ENCODE peak calls at places on chromosomes 12 and 14, in eight cellular contexts. H is A549, C is endothelial cell of umbilical vein, X is IMR-90, J is cardiac muscle cell, T is progenitor cell of endocrine pancreas, G is astrocyte of the cerebellum, Q is upper lobe of right lung. Z is an unnamed sample.

GRCh38 chr12:46260153-46260912 is 8.5 kb downstream of the SLC38A1 start:
- DNase-seq in C (peak), T (no peak), H (no peak), X (peak), J (peak), Q (no peak), G (peak), Z (no peak)

GRCh38 chr12:51222461-51222860 is 4.6 kb upstream of the POU6F1 start:
- DNase-seq in X (no peak), J (peak), C (peak), G (no peak), Q (no peak), H (peak), T (no peak), Z (no peak)

GRCh38 chr14:95058491-95058890 is 98.8 kb downstream of the DICER1 start:
- DNase-seq in T (no peak), X (no peak), C (no peak), Q (peak), H (no peak), J (no peak), G (no peak), Z (no peak)

GRCh38 chr14:68476212-68476964 is 316.5 kb downstream of the ZFP36L1 start:
- DNase-seq in X (peak), T (no peak), J (peak), H (peak), Q (peak), G (peak), C (peak), Z (no peak)

GRCh38 chr12:53097564-53098353 is at the start of gene IGFBP6:
- DNase-seq in T (peak), X (peak), J (peak), H (peak), G (no peak), C (peak), Q (peak), Z (no peak)

GRCh38 chr14:87566986-87567385 is 426.0 kb downstream of the GALC start:
- DNase-seq in J (no peak), T (no peak), Q (no peak), X (peak), G (no peak), C (no peak), H (no peak), Z (no peak)

GRCh38 chr14:70934084-70934483 is 26.8 kb downstream of the PCNX1 start:
- DNase-seq in T (no peak), Q (no peak), X (peak), C (no peak), J (peak), G (no peak), H (no peak), Z (no peak)

GRCh38 chr12:123046431-123046830 is 66.0 kb downstream of the ARL6IP4 start:
- DNase-seq in G (no peak), J (no peak), Q (no peak), H (no peak), X (no peak), C (no peak), T (no peak), Z (no peak)

GRCh38 chr12:98646165-98646764 is 1.2 kb downstream of the APAF1 start:
- DNase-seq in H (peak), G (no peak), X (peak), T (no peak), C (peak), J (peak), Q (no peak), Z (no peak)

GRCh38 chr12:27226319-27226984 is 17.6 kb upstream of the STK38L start:
- DNase-seq in Q (no peak), X (no peak), G (no peak), J (no peak), H (no peak), T (no peak), C (peak), Z (no peak)

DNA sequence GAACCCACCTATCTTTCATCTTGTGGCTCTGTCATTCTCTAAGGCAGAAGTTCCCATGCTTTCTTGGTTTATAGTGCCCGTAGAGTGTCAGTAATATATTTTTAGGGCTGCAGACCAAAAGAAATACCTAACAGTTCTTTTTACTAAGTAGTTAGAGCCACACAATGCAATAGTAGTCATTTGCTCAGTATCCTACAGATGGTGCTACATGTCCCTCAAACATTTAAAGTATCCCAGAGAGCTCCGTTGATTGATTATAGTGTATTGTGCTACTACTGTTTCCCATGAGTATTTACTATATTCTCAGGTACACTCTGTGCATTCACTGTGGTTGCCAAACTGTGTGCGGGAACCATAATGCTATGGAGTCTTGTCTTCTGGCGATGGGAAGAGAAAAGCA is 4.7 kb upstream of the PLBD1 start:
- DNase-seq in Q (no peak), C (no peak), T (no peak), G (no peak), J (no peak), X (no peak), H (no peak), Z (no peak)
- TF ChIP-seq CTCF in Q (peak), C (no peak), T (peak), G (no peak), J (no peak), X (no peak), H (no peak), Z (no peak)

GRCh38 chr14:104933721-104934379 is 9.2 kb downstream of the PLD4 start:
- DNase-seq in C (no peak), J (no peak), T (no peak), Q (peak), G (no peak), X (no peak), H (no peak), Z (no peak)
- TF ChIP-seq CTCF in C (no peak), J (no peak), T (no peak), Q (no peak), G (no peak), X (no peak), H (no peak), Z (no peak)

GRCh38 chr14:66619952-66620351 is 112.0 kb downstream of the GPHN start:
- DNase-seq in G (no peak), C (no peak), X (no peak), T (no peak), J (no peak), Q (no peak), H (no peak), Z (no peak)

GRCh38 chr14:66628646-66629045 is 120.7 kb downstream of the GPHN start:
- DNase-seq in Q (no peak), T (no peak), H (no peak), C (no peak), X (peak), G (no peak), J (peak), Z (no peak)

GRCh38 chr14:66623838-66624237 is 115.9 kb downstream of the GPHN start:
- DNase-seq in G (no peak), H (no peak), J (no peak), C (no peak), Q (no peak), T (no peak), X (no peak), Z (no peak)

DNA sequence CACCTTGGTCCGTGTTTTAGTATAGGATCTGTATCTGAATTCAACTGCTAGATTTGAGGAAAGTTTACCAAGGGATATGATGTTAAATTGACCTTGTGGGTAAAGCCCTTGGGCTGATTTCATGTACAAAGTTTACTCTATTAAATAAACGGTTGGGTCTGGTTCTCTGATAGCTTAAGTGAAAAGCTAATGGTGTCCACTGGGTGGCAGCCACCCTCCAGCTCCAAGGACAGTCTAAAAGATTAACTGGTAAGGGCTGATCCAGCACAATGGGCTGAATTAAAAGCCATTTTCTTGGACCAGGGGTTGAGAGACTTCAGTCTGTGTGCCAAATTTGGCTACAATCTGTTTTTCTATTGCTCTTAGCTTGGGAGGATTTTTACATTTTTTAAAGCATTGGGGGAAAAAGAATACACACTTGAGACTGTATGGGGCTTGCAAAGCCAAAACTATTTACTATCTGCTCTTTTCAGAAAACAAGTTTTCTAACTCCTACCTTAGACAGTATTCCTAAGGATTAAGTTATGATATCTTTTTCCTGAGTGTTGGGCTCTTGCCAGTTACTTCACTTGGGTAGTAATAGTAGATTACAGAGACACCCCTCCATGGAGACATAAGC is 116.5 kb downstream of the GPHN start:
- DNase-seq in G (peak), C (peak), Q (peak), H (peak), X (peak), T (peak), J (peak), Z (no peak)
- TF ChIP-seq CTCF in G (peak), C (peak), Q (peak), H (peak), X (peak), T (peak), J (peak), Z (peak)

GRCh38 chr14:61188196-61188595 is 92.9 kb downstream of the TMEM30B start:
- DNase-seq in T (no peak), X (no peak), Q (no peak), H (peak), J (peak), C (peak), G (no peak), Z (no peak)

GRCh38 chr14:61190341-61190740 is 90.8 kb downstream of the TMEM30B start:
- DNase-seq in T (no peak), H (no peak), Q (no peak), X (peak), J (no peak), C (no peak), G (no peak), Z (no peak)

GRCh38 chr14:61187642-61187905 is 93.6 kb downstream of the TMEM30B start:
- DNase-seq in Q (no peak), J (no peak), T (no peak), C (no peak), X (no peak), H (no peak), G (no peak), Z (no peak)

GRCh38 chr14:61186793-61187641 is 94.1 kb downstream of the TMEM30B start:
- DNase-seq in G (no peak), T (no peak), H (no peak), Q (no peak), J (no peak), X (no peak), C (peak), Z (no peak)

DNA sequence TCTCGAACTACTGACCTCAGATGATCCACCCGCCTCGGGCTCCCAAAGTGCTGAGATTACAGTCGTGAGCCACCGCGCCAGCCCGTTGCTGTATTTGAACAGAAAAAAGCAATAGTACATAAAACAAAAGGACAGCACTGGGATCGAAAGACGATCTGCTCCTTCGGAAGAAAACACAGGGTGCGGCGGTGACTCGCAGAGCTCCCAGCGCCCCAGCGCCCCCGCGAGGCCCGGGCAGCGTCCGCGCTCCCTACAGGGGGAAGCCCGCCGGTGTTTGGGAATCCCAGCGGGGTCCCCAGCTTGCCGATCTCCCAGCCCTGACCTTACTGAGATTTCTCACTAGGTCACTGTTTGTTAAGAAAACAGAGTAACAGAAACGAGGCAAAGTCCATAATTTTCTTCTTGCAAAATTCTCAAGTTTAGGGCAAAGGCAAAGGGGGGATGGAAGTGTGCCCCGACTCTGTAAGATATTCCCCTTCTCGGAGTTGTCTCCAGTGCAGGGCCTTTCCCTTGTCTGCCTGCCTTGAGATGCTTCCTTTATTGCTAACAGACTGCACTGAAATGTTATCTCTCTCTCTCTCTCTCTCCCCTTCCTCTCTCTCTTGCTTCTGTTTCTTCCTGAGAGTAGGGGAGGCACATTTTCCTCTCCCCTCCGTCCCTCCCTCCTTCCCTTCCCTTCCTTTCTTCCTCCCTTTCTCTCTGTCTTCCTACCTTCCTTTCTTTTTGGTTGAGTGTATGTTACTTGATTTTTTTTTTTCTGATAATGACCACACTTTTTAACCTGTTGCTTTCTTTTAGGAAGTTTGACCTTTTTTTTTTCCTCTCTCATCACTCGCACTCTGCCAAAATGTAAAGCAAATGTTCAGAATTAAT is 92.0 kb downstream of the TMEM30B start:
- DNase-seq in X (peak), C (peak), J (peak), G (no peak), T (peak), Q (peak), H (peak), Z (peak)
- TF ChIP-seq CTCF in X (peak), C (peak), J (peak), G (peak), T (peak), Q (peak), H (peak), Z (peak)

DNA sequence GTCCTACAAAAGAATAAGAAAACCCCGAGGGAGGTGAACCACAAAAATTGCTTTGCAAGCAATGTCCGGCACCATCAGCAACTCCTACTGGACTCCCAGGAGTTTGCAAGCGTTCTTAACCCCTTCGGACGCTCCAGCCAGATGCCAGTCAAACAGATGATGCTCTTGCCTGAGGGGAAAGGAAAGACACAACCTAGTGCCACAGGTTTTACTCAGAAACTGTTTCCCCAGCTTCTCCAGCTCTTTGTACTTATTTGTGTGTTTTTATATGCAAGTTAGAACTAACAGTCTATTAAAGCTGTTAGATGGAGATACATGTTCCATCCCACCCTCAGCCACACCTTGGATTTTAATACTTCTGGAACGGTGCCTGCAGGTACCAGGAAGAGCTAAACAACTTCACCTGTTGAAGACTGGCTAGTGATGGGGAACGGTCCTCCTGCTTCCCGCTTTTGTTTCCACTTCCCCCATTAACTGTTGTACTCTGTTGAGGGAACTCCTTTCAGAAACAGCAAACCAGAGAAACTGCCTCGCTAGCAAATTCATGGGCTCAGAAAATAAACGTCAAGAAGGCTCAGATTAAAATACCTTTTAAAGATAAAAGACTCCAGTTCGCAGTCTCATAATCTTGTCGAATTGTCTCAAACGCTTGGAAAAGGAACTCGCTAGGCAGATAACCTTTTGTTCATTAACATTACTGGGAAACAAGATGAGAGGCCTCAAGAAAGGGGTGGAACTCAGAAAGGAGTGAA is 1.1 kb upstream of the FERMT2 start:
- DNase-seq in Q (no peak), H (peak), J (peak), T (no peak), C (peak), G (peak), X (peak), Z (no peak)
- TF ChIP-seq CTCF in Q (peak), H (peak), J (peak), T (peak), C (peak), G (peak), X (peak), Z (peak)

GRCh38 chr14:42378274-42378673 is 771.6 kb downstream of the LRFN5 start:
- DNase-seq in G (no peak), Q (no peak), J (no peak), X (no peak), H (peak), C (no peak), T (no peak), Z (no peak)
- TF ChIP-seq CTCF in G (no peak), Q (no peak), J (no peak), X (no peak), H (no peak), C (no peak), T (no peak), Z (no peak)